ENCODE peak calls at places on chromosomes 13 and 19, in eight cellular contexts. B is spleen; U is stimulated activated CD4-positive, alpha-beta T cell treated with anti-CD3 and anti-CD28 coated beads, Interleukin-1b, Interleukin-23, amount 100 ng/mL, for 1 hour; Z is NCI-H1930; X is frontal cortex; V is astrocyte of the cerebellum; H is cardiac muscle cell; C is iPS-NIHi11. D is an unnamed sample.

GRCh38 chr13:73970413-73971055 is 163.7 kb downstream of the KLF12 start:
- DNase-seq in B (no peak), U (no peak), Z (no peak), X (no peak), V (no peak), H (no peak), C (no peak), D (peak; percentile 41)

GRCh38 chr13:114157869-114158495 is 21.1 kb upstream of the CFAP97D2 start:
- DNase-seq in B (no peak), U (no peak), Z (no peak), X (no peak), V (no peak), H (no peak), C (peak; percentile 2), D (no peak)

GRCh38 chr13:98729526-98730057 is 22.9 kb downstream of the SLC15A1 start:
- DNase-seq in B (no peak), U (no peak), Z (no peak), X (no peak), V (no peak), H (no peak), C (no peak), D (no peak)

GRCh38 chr13:99371956-99372355 is 64.8 kb upstream of the GPR183 start:
- DNase-seq in B (no peak), U (no peak), Z (no peak), X (no peak), V (no peak), H (no peak), C (no peak), D (no peak)

GRCh38 chr13:98144501-98145350 is 1.8 kb downstream of the FARP1 start:
- DNase-seq in B (no peak), U (no peak), Z (no peak), X (peak; percentile 25), V (no peak), H (peak; percentile 44), C (peak; percentile 49), D (peak; percentile 25)

GRCh38 chr19:43496960-43497359 is 7.6 kb downstream of the PHLDB3 start:
- DNase-seq in B (no peak), U (no peak), Z (no peak), X (no peak), V (no peak), H (no peak), C (no peak), D (no peak)

GRCh38 chr13:51212808-51213728 is 9.1 kb upstream of the FAM124A start:
- DNase-seq in B (no peak), U (no peak), Z (no peak), X (no peak), V (no peak), H (no peak), C (no peak), D (peak; percentile 30)

GRCh38 chr19:850221-850978 is 1.7 kb upstream of the ELANE start:
- DNase-seq in B (peak; percentile 81), U (no peak), Z (no peak), X (peak; percentile 70), V (peak; percentile 83), H (peak; percentile 100), C (peak; percentile 70), D (peak; percentile 91)

GRCh38 chr19:41409288-41409687 is 11.7 kb downstream of the BCKDHA start:
- DNase-seq in B (no peak), U (no peak), Z (no peak), X (no peak), V (no peak), H (peak; percentile 54), C (no peak), D (no peak)

GRCh38 chr13:114019367-114019766 is 45.5 kb upstream of the C13orf46 start:
- DNase-seq in B (no peak), U (peak; percentile 10), Z (no peak), X (no peak), V (no peak), H (no peak), C (peak; percentile 86), D (no peak)

GRCh38 chr13:83940742-83941141 is 58.5 kb upstream of the SLITRK1 start:
- DNase-seq in B (no peak), U (no peak), Z (no peak), X (no peak), V (no peak), H (peak; percentile 11), C (no peak), D (peak; percentile 80)

GRCh38 chr13:98877466-98877865 is 100.4 kb downstream of the DOCK9 start:
- DNase-seq in B (no peak), U (no peak), Z (no peak), X (no peak), V (no peak), H (no peak), C (no peak), D (no peak)

GRCh38 chr13:92315265-92315664 is 911.3 kb upstream of the GPC6 start:
- DNase-seq in B (no peak), U (no peak), Z (no peak), X (no peak), V (no peak), H (no peak), C (no peak), D (no peak)

GRCh38 chr13:21399741-21400140 is 59.4 kb downstream of the ZDHHC20 start:
- DNase-seq in B (no peak), U (no peak), Z (no peak), X (no peak), V (no peak), H (peak; percentile 22), C (no peak), D (no peak)

GRCh38 chr19:15683411-15683810 is 10.5 kb downstream of the CYP4F12 start:
- DNase-seq in B (no peak), U (no peak), Z (no peak), X (no peak), V (no peak), H (no peak), C (no peak), D (no peak)

GRCh38 chr19:20660473-20660872 is 898 bp downstream of the ZNF626 start:
- DNase-seq in B (no peak), U (no peak), Z (no peak), X (no peak), V (no peak), H (peak; percentile 1), C (no peak), D (no peak)

GRCh38 chr13:44052843-44053607 is 173.3 kb downstream of the LACC1 start:
- DNase-seq in B (no peak), U (no peak), Z (no peak), X (no peak), V (no peak), H (peak; percentile 82), C (peak; percentile 18), D (peak; percentile 63)

GRCh38 chr13:52195052-52195837 is 35.8 kb upstream of the NEK3 start:
- DNase-seq in B (peak; percentile 94), U (peak; percentile 10), Z (no peak), X (no peak), V (no peak), H (peak; percentile 93), C (peak; percentile 37), D (peak; percentile 39)

GRCh38 chr13:38804536-38804935 is 117.7 kb downstream of the FREM2 start:
- DNase-seq in B (no peak), U (no peak), Z (no peak), X (no peak), V (peak; percentile 23), H (peak; percentile 1), C (no peak), D (no peak)

GRCh38 chr13:50989476-50989875 is 79.9 kb downstream of the RNASEH2B start:
- DNase-seq in B (no peak), U (no peak), Z (peak; percentile 52), X (no peak), V (no peak), H (peak; percentile 59), C (peak; percentile 62), D (no peak)

GRCh38 chr13:113013303-113013702 is 44.3 kb downstream of the MCF2L start:
- DNase-seq in B (no peak), U (no peak), Z (no peak), X (no peak), V (no peak), H (no peak), C (no peak), D (no peak)

GRCh38 chr13:77919351-77920294 is 992 bp upstream of the EDNRB start:
- DNase-seq in B (peak; percentile 76), U (no peak), Z (peak; percentile 36), X (no peak), V (no peak), H (peak; percentile 61), C (peak; percentile 70), D (no peak)

GRCh38 chr13:54394319-54394718 is 1365.7 kb downstream of the OLFM4 start:
- DNase-seq in B (no peak), U (no peak), Z (no peak), X (no peak), V (no peak), H (no peak), C (no peak), D (no peak)

GRCh38 chr19:45413497-45413896 is 7.1 kb downstream of the POLR1G start:
- DNase-seq in B (no peak), U (no peak), Z (no peak), X (no peak), V (no peak), H (no peak), C (no peak), D (no peak)

GRCh38 chr19:54489766-54490165 is 12.9 kb upstream of the LAIR2 start:
- DNase-seq in B (no peak), U (no peak), Z (no peak), X (no peak), V (no peak), H (no peak), C (no peak), D (no peak)

GRCh38 chr13:103810026-103810425 is 743.8 kb upstream of the SLC10A2 start:
- DNase-seq in B (no peak), U (no peak), Z (no peak), X (no peak), V (peak; percentile 6), H (no peak), C (no peak), D (no peak)

GRCh38 chr13:98143601-98144500 is 957 bp downstream of the FARP1 start:
- DNase-seq in B (peak; percentile 73), U (no peak), Z (no peak), X (peak; percentile 26), V (no peak), H (peak; percentile 61), C (peak; percentile 35), D (no peak)

GRCh38 chr13:57063007-57063406 is 77.7 kb upstream of the PRR20A start:
- DNase-seq in B (no peak), U (no peak), Z (no peak), X (no peak), V (no peak), H (no peak), C (no peak), D (no peak)

GRCh38 chr19:46376241-46377153 is 29.6 kb downstream of the PPP5C start:
- DNase-seq in B (no peak), U (no peak), Z (no peak), X (no peak), V (no peak), H (no peak), C (no peak), D (no peak)

GRCh38 chr19:7450243-7451223 is 38.3 kb downstream of the PEX11G start:
- DNase-seq in B (no peak), U (no peak), Z (no peak), X (no peak), V (peak; percentile 37), H (peak; percentile 32), C (no peak), D (no peak)

GRCh38 chr13:46181799-46182490 is at the start of gene LCP1:
- DNase-seq in B (peak; percentile 87), U (no peak), Z (no peak), X (no peak), V (no peak), H (no peak), C (peak; percentile 38), D (no peak)

D was measured in skeletal muscle cell.